ENCODE peak calls at places on chromosome 16, in eight cellular contexts. One of them, this sample, is unnamed.

GRCh38 chr16:14364386-14365199 is 265.5 kb downstream of the PARN start:
- DNase-seq in H7: peak
- DNase-seq in glutamatergic neuron: no peak
- DNase-seq in iris pigment epithelial cell: peak
- DNase-seq in neural progenitor cell: peak
- DNase-seq in D341Med: no peak
- DNase-seq in tibial artery: no peak
- DNase-seq in T-helper 2 cell: no peak
- DNase-seq in this sample: no peak

GRCh38 chr16:50050802-50051201 is 15.0 kb upstream of the HEATR3 start:
- DNase-seq in D341Med: no peak
- DNase-seq in glutamatergic neuron: no peak
- DNase-seq in iris pigment epithelial cell: no peak
- DNase-seq in neural progenitor cell: no peak
- DNase-seq in tibial artery: no peak
- DNase-seq in T-helper 2 cell: no peak
- DNase-seq in H7: no peak
- DNase-seq in this sample: no peak

GRCh38 chr16:85829266-85829665 is 29.8 kb downstream of the COX4I1 start:
- DNase-seq in T-helper 2 cell: no peak
- DNase-seq in iris pigment epithelial cell: no peak
- DNase-seq in glutamatergic neuron: no peak
- DNase-seq in neural progenitor cell: no peak
- DNase-seq in H7: no peak
- DNase-seq in D341Med: no peak
- DNase-seq in tibial artery: no peak
- DNase-seq in this sample: no peak

GRCh38 chr16:3952342-3953131 is 72.0 kb upstream of the CREBBP start:
- DNase-seq in tibial artery: peak
- DNase-seq in glutamatergic neuron: no peak
- DNase-seq in T-helper 2 cell: no peak
- DNase-seq in D341Med: no peak
- DNase-seq in iris pigment epithelial cell: no peak
- DNase-seq in H7: peak
- DNase-seq in neural progenitor cell: peak
- DNase-seq in this sample: no peak

GRCh38 chr16:84985079-84986065 is 26.0 kb downstream of the ZDHHC7 start:
- DNase-seq in neural progenitor cell: no peak
- DNase-seq in tibial artery: no peak
- DNase-seq in D341Med: no peak
- DNase-seq in iris pigment epithelial cell: peak
- DNase-seq in T-helper 2 cell: no peak
- DNase-seq in H7: no peak
- DNase-seq in glutamatergic neuron: no peak
- DNase-seq in this sample: no peak

GRCh38 chr16:87465306-87465705 is 27.5 kb downstream of the ZCCHC14 start:
- DNase-seq in H7: no peak
- DNase-seq in glutamatergic neuron: no peak
- DNase-seq in neural progenitor cell: no peak
- DNase-seq in tibial artery: peak
- DNase-seq in D341Med: no peak
- DNase-seq in T-helper 2 cell: no peak
- DNase-seq in iris pigment epithelial cell: peak
- DNase-seq in this sample: no peak

GRCh38 chr16:74076568-74076967 is 220.0 kb upstream of the PSMD7 start:
- DNase-seq in D341Med: no peak
- DNase-seq in glutamatergic neuron: no peak
- DNase-seq in T-helper 2 cell: no peak
- DNase-seq in neural progenitor cell: no peak
- DNase-seq in H7: peak
- DNase-seq in iris pigment epithelial cell: no peak
- DNase-seq in tibial artery: no peak
- DNase-seq in this sample: no peak

GRCh38 chr16:69328854-69329316 is 1.5 kb downstream of the PDF start:
- DNase-seq in D341Med: no peak
- DNase-seq in neural progenitor cell: no peak
- DNase-seq in glutamatergic neuron: no peak
- DNase-seq in tibial artery: peak
- DNase-seq in H7: peak
- DNase-seq in T-helper 2 cell: no peak
- DNase-seq in iris pigment epithelial cell: peak
- DNase-seq in this sample: no peak

GRCh38 chr16:14366974-14367707 is 262.9 kb downstream of the PARN start:
- DNase-seq in tibial artery: no peak
- DNase-seq in D341Med: no peak
- DNase-seq in T-helper 2 cell: no peak
- DNase-seq in H7: no peak
- DNase-seq in neural progenitor cell: no peak
- DNase-seq in iris pigment epithelial cell: no peak
- DNase-seq in glutamatergic neuron: no peak
- DNase-seq in this sample: no peak

GRCh38 chr16:82440336-82440735 is 186.4 kb upstream of the CDH13 start:
- DNase-seq in D341Med: no peak
- DNase-seq in H7: no peak
- DNase-seq in glutamatergic neuron: no peak
- DNase-seq in T-helper 2 cell: no peak
- DNase-seq in neural progenitor cell: peak
- DNase-seq in tibial artery: no peak
- DNase-seq in iris pigment epithelial cell: no peak
- DNase-seq in this sample: no peak

GRCh38 chr16:79150128-79150527 is 450.4 kb downstream of the MAF start:
- DNase-seq in T-helper 2 cell: no peak
- DNase-seq in neural progenitor cell: no peak
- DNase-seq in H7: no peak
- DNase-seq in glutamatergic neuron: no peak
- DNase-seq in iris pigment epithelial cell: no peak
- DNase-seq in D341Med: no peak
- DNase-seq in tibial artery: no peak
- DNase-seq in this sample: no peak

GRCh38 chr16:1919680-1919998 is 1.4 kb upstream of the HS3ST6 start:
- DNase-seq in tibial artery: no peak
- DNase-seq in iris pigment epithelial cell: no peak
- DNase-seq in glutamatergic neuron: no peak
- DNase-seq in D341Med: no peak
- DNase-seq in T-helper 2 cell: no peak
- DNase-seq in neural progenitor cell: no peak
- DNase-seq in H7: no peak
- DNase-seq in this sample: no peak

This sample was measured in GM12864.